ENCODE peak calls at places on chromosomes 2 and 18, in seven cellular contexts. F, T, M, B, N, C and G are unnamed samples.

GRCh38 chr2:157032019-157032418 is 225.5 kb upstream of the GALNT5 start:
- DNase-seq in F (peak), T (no peak), M (no peak), B (no peak), N (peak), C (peak), G (no peak)

GRCh38 chr2:112749755-112750559 is 14.5 kb downstream of the CKAP2L start:
- DNase-seq in F (peak), T (peak), M (peak), B (peak), N (peak), C (peak), G (peak)

GRCh38 chr2:140650825-140651224 is 1480.0 kb downstream of the LRP1B start:
- DNase-seq in F (no peak), T (no peak), M (no peak), B (no peak), N (no peak), C (no peak), G (no peak)

GRCh38 chr18:2083691-2084090 is 487.6 kb downstream of the METTL4 start:
- DNase-seq in F (no peak), T (peak), M (no peak), B (no peak), N (no peak), C (no peak), G (no peak)

GRCh38 chr18:67342159-67342558 is 174.4 kb downstream of the DSEL start:
- DNase-seq in F (no peak), T (no peak), M (no peak), B (no peak), N (no peak), C (no peak), G (no peak)

GRCh38 chr18:71287268-71287667 is 998.4 kb downstream of the SOCS6 start:
- DNase-seq in F (no peak), T (no peak), M (no peak), B (no peak), N (no peak), C (no peak), G (no peak)

GRCh38 chr2:59206361-59206760 is 965.2 kb upstream of the FANCL start:
- DNase-seq in F (no peak), T (no peak), M (no peak), B (no peak), N (no peak), C (no peak), G (no peak)

GRCh38 chr2:227360351-227360750 is 18.8 kb downstream of the TM4SF20 start:
- DNase-seq in F (no peak), T (no peak), M (no peak), B (no peak), N (no peak), C (no peak), G (no peak)

GRCh38 chr18:61334491-61334850 is 1.2 kb downstream of the CDH20 start:
- DNase-seq in F (no peak), T (peak), M (no peak), B (no peak), N (no peak), C (no peak), G (no peak)

GRCh38 chr2:205706769-205707375 is 24.6 kb downstream of the NRP2 start:
- DNase-seq in F (peak), T (no peak), M (peak), B (peak), N (peak), C (no peak), G (peak)

GRCh38 chr2:62568983-62569837 is 63.2 kb upstream of the TMEM17 start:
- DNase-seq in F (no peak), T (no peak), M (no peak), B (no peak), N (no peak), C (no peak), G (no peak)

GRCh38 chr2:210655229-210655628 is 98.8 kb downstream of the CPS1 start:
- DNase-seq in F (no peak), T (no peak), M (no peak), B (no peak), N (no peak), C (no peak), G (no peak)

GRCh38 chr2:189633392-189633811 is 27.9 kb upstream of the ASNSD1 start:
- DNase-seq in F (no peak), T (no peak), M (no peak), B (no peak), N (no peak), C (no peak), G (no peak)

GRCh38 chr2:20065885-20066602 is 14.6 kb upstream of the LAPTM4A start:
- DNase-seq in F (no peak), T (no peak), M (peak), B (peak), N (peak), C (no peak), G (no peak)

GRCh38 chr2:43225093-43225787 is 1.2 kb downstream of the ZFP36L2 start:
- DNase-seq in F (no peak), T (peak), M (peak), B (peak), N (peak), C (no peak), G (peak)

GRCh38 chr2:140595107-140595506 is 1535.7 kb downstream of the LRP1B start:
- DNase-seq in F (no peak), T (no peak), M (no peak), B (no peak), N (no peak), C (no peak), G (no peak)

GRCh38 chr2:6770006-6770405 is 95.7 kb downstream of the CMPK2 start:
- DNase-seq in F (no peak), T (no peak), M (no peak), B (no peak), N (no peak), C (no peak), G (no peak)

GRCh38 chr2:5433855-5434254 is 258.3 kb upstream of the SOX11 start:
- DNase-seq in F (no peak), T (no peak), M (no peak), B (no peak), N (no peak), C (no peak), G (no peak)

GRCh38 chr2:162071016-162071415 is 3.0 kb downstream of the DPP4 start:
- DNase-seq in F (no peak), T (no peak), M (no peak), B (no peak), N (no peak), C (no peak), G (no peak)

GRCh38 chr18:11767935-11768334 is 78.9 kb downstream of the GNAL start:
- DNase-seq in F (no peak), T (no peak), M (no peak), B (no peak), N (no peak), C (no peak), G (no peak)

GRCh38 chr2:163736433-163737168 is 793 bp upstream of the FIGN start:
- DNase-seq in F (no peak), T (peak), M (peak), B (peak), N (peak), C (no peak), G (no peak)

GRCh38 chr2:54750040-54750439 is 26.6 kb downstream of the EML6 start:
- DNase-seq in F (no peak), T (no peak), M (no peak), B (peak), N (no peak), C (no peak), G (no peak)

GRCh38 chr2:85504434-85505261 is 34.3 kb upstream of the MAT2A start:
- DNase-seq in F (peak), T (no peak), M (peak), B (peak), N (peak), C (peak), G (no peak)

GRCh38 chr2:121286506-121286905 is 1.5 kb upstream of the TFCP2L1 start:
- DNase-seq in F (no peak), T (no peak), M (no peak), B (no peak), N (no peak), C (no peak), G (no peak)

GRCh38 chr2:165743442-165743841 is 50.6 kb downstream of the GALNT3 start:
- DNase-seq in F (no peak), T (no peak), M (no peak), B (no peak), N (no peak), C (no peak), G (no peak)

GRCh38 chr2:216057688-216058193 is 23.9 kb downstream of the PECR start:
- DNase-seq in F (peak), T (no peak), M (no peak), B (peak), N (peak), C (no peak), G (peak)

GRCh38 chr2:3965211-3965610 is 261.8 kb downstream of the DCDC2C start:
- DNase-seq in F (no peak), T (no peak), M (no peak), B (no peak), N (no peak), C (no peak), G (no peak)

GRCh38 chr2:30692829-30693265 is 114.4 kb downstream of the CAPN13 start:
- DNase-seq in F (no peak), T (no peak), M (peak), B (no peak), N (no peak), C (no peak), G (no peak)

GRCh38 chr18:14914771-14915170 is 166.8 kb downstream of the ANKRD30B start:
- DNase-seq in F (no peak), T (no peak), M (no peak), B (no peak), N (no peak), C (no peak), G (no peak)

GRCh38 chr2:27714053-27714452 is 50.4 kb downstream of the SLC4A1AP start:
- DNase-seq in F (no peak), T (no peak), M (no peak), B (no peak), N (no peak), C (no peak), G (no peak)

GRCh38 chr2:238868616-238869292 is 20.9 kb downstream of the TWIST2 start:
- DNase-seq in F (no peak), T (no peak), M (peak), B (peak), N (no peak), C (peak), G (no peak)

GRCh38 chr2:898319-898718 is 52.3 kb upstream of the SNTG2 start:
- DNase-seq in F (no peak), T (peak), M (no peak), B (no peak), N (no peak), C (no peak), G (no peak)
- TF ChIP-seq CTCF in F (no peak), T (peak), M (no peak), B (no peak), N (peak), C (peak), G (no peak)

DNA sequence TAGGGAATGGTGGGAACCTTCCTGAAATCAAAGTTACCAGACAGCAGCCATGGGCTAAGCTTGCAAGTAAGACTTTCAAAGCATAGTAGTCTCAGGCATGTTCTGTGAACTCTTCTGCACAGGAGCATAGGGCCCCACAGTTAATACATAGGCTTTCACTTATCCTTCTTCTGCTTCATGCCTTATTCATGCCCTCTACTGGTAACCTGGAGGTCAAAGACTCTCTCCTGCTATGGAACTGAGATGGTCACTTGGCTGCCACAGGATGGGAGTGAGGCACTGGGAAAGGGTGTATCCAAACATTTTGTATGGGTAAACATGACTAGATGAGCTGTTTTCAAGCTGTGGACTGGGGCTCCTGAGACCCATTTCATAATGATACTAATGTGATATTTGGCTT is 49.1 kb upstream of the ZNF638 start:
- DNase-seq in F (no peak), T (no peak), M (no peak), B (no peak), N (no peak), C (no peak), G (no peak)
- TF ChIP-seq CTCF in F (no peak), T (peak), M (no peak), B (no peak), N (peak), C (no peak), G (no peak)

GRCh38 chr2:53018830-53019425 is 748.7 kb upstream of the CHAC2 start:
- DNase-seq in F (no peak), T (no peak), M (no peak), B (no peak), N (no peak), C (no peak), G (no peak)
- TF ChIP-seq CTCF in F (peak), T (peak), M (no peak), B (no peak), N (peak), C (peak), G (no peak)

DNA sequence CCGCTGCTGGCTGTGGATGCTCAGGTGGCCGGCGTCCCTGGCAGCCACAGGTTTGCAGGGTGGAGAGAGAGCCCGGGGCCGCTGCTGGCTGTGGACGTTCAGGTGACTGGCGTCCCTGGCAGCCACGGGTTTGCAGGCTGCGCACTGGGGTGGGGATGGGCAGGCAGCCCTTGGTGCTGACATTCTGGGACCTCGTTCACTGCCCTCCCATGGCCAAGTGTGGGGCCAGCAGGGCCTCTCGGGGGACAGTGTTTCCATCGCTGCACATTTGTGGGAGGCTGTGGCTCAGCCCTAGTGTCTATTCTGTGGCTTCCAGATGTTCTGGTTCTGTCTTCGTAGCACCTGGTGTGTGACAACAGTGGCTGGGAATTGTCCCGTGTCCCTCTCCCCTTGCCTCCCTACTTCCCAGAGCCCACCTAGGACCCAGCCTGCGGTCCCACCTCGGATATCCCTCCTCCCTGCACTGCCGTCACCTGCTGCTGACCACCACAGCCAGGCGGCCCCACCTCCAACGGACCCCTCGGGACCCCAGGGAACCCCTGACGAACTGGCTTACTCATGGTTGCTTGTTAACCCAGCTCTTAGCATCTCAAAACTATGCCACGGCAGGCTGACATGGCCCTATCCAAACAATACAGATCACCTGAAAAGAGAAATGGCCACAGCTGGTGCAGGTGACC is 915 bp downstream of the CROCC2 start:
- DNase-seq in F (no peak), T (no peak), M (no peak), B (no peak), N (no peak), C (no peak), G (no peak)
- TF ChIP-seq CTCF in F (no peak), T (no peak), M (no peak), B (no peak), N (no peak), C (no peak), G (no peak)

GRCh38 chr2:33134086-33134763 is 187.5 kb downstream of the LTBP1 start:
- DNase-seq in F (peak), T (no peak), M (peak), B (peak), N (peak), C (peak), G (no peak)
- TF ChIP-seq CTCF in F (peak), T (no peak), M (no peak), B (no peak), N (peak), C (no peak), G (no peak)

GRCh38 chr2:105789745-105790466 is 45.2 kb downstream of the NCK2 start:
- DNase-seq in F (peak), T (no peak), M (no peak), B (no peak), N (peak), C (no peak), G (no peak)

GRCh38 chr2:105788670-105789290 is 44.1 kb downstream of the NCK2 start:
- DNase-seq in F (no peak), T (no peak), M (no peak), B (no peak), N (peak), C (no peak), G (no peak)

GRCh38 chr2:105785095-105785847 is 40.6 kb downstream of the NCK2 start:
- DNase-seq in F (no peak), T (no peak), M (no peak), B (no peak), N (no peak), C (no peak), G (no peak)

GRCh38 chr2:105786231-105787230 is 41.8 kb downstream of the NCK2 start:
- DNase-seq in F (no peak), T (no peak), M (no peak), B (no peak), N (no peak), C (no peak), G (no peak)

DNA sequence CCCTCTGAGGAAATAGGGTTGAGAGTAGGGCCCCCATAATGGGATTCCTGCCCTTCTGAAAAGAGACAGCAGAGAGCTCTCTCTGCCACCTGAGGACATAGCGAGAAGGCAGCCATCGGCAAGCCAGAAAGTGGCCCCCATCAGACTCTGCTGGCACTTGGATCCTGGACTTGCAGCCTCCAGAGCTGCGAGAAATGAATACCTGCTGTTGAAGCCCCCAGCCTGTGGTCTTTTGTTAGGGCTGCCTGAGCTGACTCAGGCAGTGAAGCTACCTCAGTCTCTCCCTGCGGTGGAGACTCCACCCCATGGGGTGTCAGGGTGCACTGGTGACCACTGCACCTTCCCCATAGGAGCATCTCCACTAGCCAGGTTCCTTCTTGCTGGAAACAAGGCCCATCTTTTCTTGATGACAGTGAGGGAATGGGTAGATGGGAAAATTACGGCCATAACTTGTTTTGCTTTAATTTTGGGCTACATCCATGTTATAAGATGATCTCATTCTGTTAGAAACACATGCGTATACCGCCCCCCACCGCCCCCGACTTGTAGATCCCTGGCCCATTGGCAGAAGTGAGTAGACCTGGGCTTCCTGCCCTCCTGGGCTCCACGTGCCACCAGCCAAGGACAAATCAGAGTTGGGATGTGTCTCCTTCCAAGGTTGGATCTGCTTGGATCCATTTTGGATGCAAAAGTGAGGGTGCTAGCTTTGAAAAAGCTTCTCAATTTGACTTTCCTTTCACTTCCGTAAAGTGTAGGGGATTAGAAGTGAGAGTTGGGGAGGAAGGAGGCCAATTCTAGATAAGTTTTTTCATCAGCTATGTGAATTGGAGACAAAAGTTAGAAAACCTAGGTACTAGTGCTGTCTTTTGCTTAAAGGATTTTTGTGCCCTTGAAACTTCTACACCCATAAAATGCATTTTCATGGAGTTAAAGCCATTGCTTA is 42.9 kb downstream of the NCK2 start:
- DNase-seq in F (no peak), T (no peak), M (no peak), B (no peak), N (no peak), C (no peak), G (no peak)
- TF ChIP-seq CTCF in F (no peak), T (no peak), M (no peak), B (no peak), N (no peak), C (no peak), G (no peak)